ENCODE peak calls at places on chromosomes 3 and 15, in six cellular contexts. H, J, C, S, U and Y are unnamed samples.

GRCh38 chr3:32249184-32249782 is 10.8 kb downstream of the CMTM8 start:
- DNase-seq in H (peak; percentile 82), J (no peak), C (no peak), S (peak; percentile 90), U (no peak), Y (peak; percentile 88)

GRCh38 chr15:45134682-45135604 is 5.1 kb downstream of the DUOX1 start:
- DNase-seq in H (no peak), J (no peak), C (peak; percentile 41), S (no peak), U (no peak), Y (no peak)

GRCh38 chr3:136586580-136586979 is 165.6 kb downstream of the STAG1 start:
- DNase-seq in H (no peak), J (no peak), C (no peak), S (no peak), U (no peak), Y (no peak)

GRCh38 chr3:100781311-100781710 is 72.0 kb downstream of the TFG start:
- DNase-seq in H (no peak), J (no peak), C (no peak), S (peak; percentile 87), U (no peak), Y (peak; percentile 74)

GRCh38 chr3:70119892-70120291 is 120.4 kb downstream of the SAMMSON start:
- DNase-seq in H (no peak), J (no peak), C (no peak), S (no peak), U (no peak), Y (no peak)

GRCh38 chr3:147518465-147518864 is 109.3 kb downstream of the ZIC1 start:
- DNase-seq in H (peak; percentile 95), J (no peak), C (no peak), S (no peak), U (no peak), Y (no peak)

GRCh38 chr3:105425153-105425502 is 58.4 kb downstream of the ALCAM start:
- DNase-seq in H (no peak), J (no peak), C (no peak), S (no peak), U (no peak), Y (no peak)

GRCh38 chr3:179735321-179735720 is 82.5 kb downstream of the USP13 start:
- DNase-seq in H (no peak), J (no peak), C (no peak), S (no peak), U (no peak), Y (no peak)

GRCh38 chr3:58102976-58103447 is 94.8 kb downstream of the FLNB start:
- DNase-seq in H (no peak), J (no peak), C (no peak), S (no peak), U (no peak), Y (no peak)

GRCh38 chr3:16350041-16350952 is 85.3 kb downstream of the OXNAD1 start:
- DNase-seq in H (peak; percentile 43), J (no peak), C (no peak), S (peak; percentile 57), U (no peak), Y (peak; percentile 79)